ENCODE peak calls at places on chromosome 13, in four cellular contexts. I is stimulated activated naive CD4-positive, alpha-beta T cell treated with Interleukin-2 at 50 U/mL for 16 hours; K is SW480; M is neuronal stem cell. F is an unnamed sample.

GRCh38 chr13:114000151-114001040 is 26.5 kb upstream of the C13orf46 start:
- DNase-seq in I (no peak), K (no peak), M (no peak), F (no peak)

GRCh38 chr13:101783554-101783953 is 331.1 kb downstream of the ITGBL1 start:
- DNase-seq in I (no peak), K (no peak), M (no peak), F (no peak)

GRCh38 chr13:36214163-36214921 is at the start of gene SOHLH2:
- DNase-seq in I (no peak), K (no peak), M (no peak), F (no peak)

GRCh38 chr13:40401911-40402776 is 264.3 kb downstream of the FOXO1 start:
- DNase-seq in I (no peak), K (peak; percentile 95), M (no peak), F (peak; percentile 97)

GRCh38 chr13:32423592-32423991 is 4.3 kb downstream of the N4BP2L1 start:
- DNase-seq in I (no peak), K (no peak), M (no peak), F (no peak)

GRCh38 chr13:78596701-78597550 is 6.4 kb downstream of the POU4F1 start:
- DNase-seq in I (no peak), K (no peak), M (peak; percentile 33), F (no peak)

GRCh38 chr13:48570225-48570828 is 37.4 kb upstream of the RCBTB2 start:
- DNase-seq in I (no peak), K (no peak), M (no peak), F (no peak)

GRCh38 chr13:85806553-85807175 is 7.4 kb upstream of the SLITRK6 start:
- DNase-seq in I (no peak), K (peak; percentile 45), M (peak; percentile 24), F (peak; percentile 54)

GRCh38 chr13:60016229-60016628 is 147.5 kb downstream of the DIAPH3 start:
- DNase-seq in I (no peak), K (peak; percentile 25), M (no peak), F (no peak)

GRCh38 chr13:82407321-82407720 is 1475.0 kb downstream of the SLITRK1 start:
- DNase-seq in I (no peak), K (no peak), M (no peak), F (no peak)

GRCh38 chr13:62710766-62711165 is 1295.1 kb upstream of the PCDH20 start:
- DNase-seq in I (no peak), K (no peak), M (no peak), F (no peak)

GRCh38 chr13:114118763-114119123 is 13.7 kb downstream of the RASA3 start:
- DNase-seq in I (no peak), K (peak; percentile 84), M (no peak), F (no peak)

GRCh38 chr13:42876810-42877550 is 95.6 kb downstream of the FAM216B start:
- DNase-seq in I (no peak), K (no peak), M (no peak), F (no peak)

GRCh38 chr13:41581884-41582547 is 124.7 kb downstream of the RGCC start:
- DNase-seq in I (no peak), K (no peak), M (no peak), F (no peak)

GRCh38 chr13:31881495-31881882 is 142.2 kb downstream of the RXFP2 start:
- DNase-seq in I (no peak), K (no peak), M (no peak), F (no peak)